ENCODE peak calls at places on chromosomes 13 and 19, in six cellular contexts. One of them, this sample, is unnamed.
A peak's percentile ranks its signal among the peaks of the same experiment; 100 is the strongest.

GRCh38 chr13:103289661-103290060 is 223.4 kb upstream of the SLC10A2 start:
- DNase-seq in AG04450: no peak
- DNase-seq in OCI-LY7: no peak
- DNase-seq in MCF 10A: no peak
- DNase-seq in GM12865: no peak
- DNase-seq in right lobe of liver: no peak
- DNase-seq in this sample: no peak

GRCh38 chr13:112711528-112712265 is 21.9 kb downstream of the ATP11A start:
- DNase-seq in OCI-LY7: no peak
- DNase-seq in AG04450: peak; percentile 96
- DNase-seq in right lobe of liver: peak; percentile 73
- DNase-seq in GM12865: peak; percentile 54
- DNase-seq in MCF 10A: peak; percentile 94
- DNase-seq in this sample: peak; percentile 95

GRCh38 chr13:43835701-43836100 is 43.8 kb downstream of the CCDC122 start:
- DNase-seq in AG04450: no peak
- DNase-seq in right lobe of liver: no peak
- DNase-seq in OCI-LY7: no peak
- DNase-seq in MCF 10A: peak; percentile 25
- DNase-seq in GM12865: no peak
- DNase-seq in this sample: no peak

GRCh38 chr13:41458939-41459753 is 1.8 kb downstream of the RGCC start:
- DNase-seq in MCF 10A: peak; percentile 56
- DNase-seq in right lobe of liver: no peak
- DNase-seq in AG04450: no peak
- DNase-seq in OCI-LY7: peak; percentile 84
- DNase-seq in GM12865: peak; percentile 65
- DNase-seq in this sample: no peak

GRCh38 chr13:76944457-76944856 is 3.9 kb upstream of the ACOD1 start:
- DNase-seq in MCF 10A: peak; percentile 86
- DNase-seq in AG04450: peak; percentile 7
- DNase-seq in OCI-LY7: no peak
- DNase-seq in GM12865: no peak
- DNase-seq in right lobe of liver: no peak
- DNase-seq in this sample: no peak

GRCh38 chr19:53102186-53102585 is 1.0 kb downstream of the ZNF160 start:
- DNase-seq in right lobe of liver: no peak
- DNase-seq in MCF 10A: no peak
- DNase-seq in AG04450: no peak
- DNase-seq in GM12865: no peak
- DNase-seq in OCI-LY7: no peak
- DNase-seq in this sample: no peak

GRCh38 chr13:51818771-51819511 is 15.0 kb upstream of the DHRS12 start:
- DNase-seq in GM12865: peak; percentile 57
- DNase-seq in OCI-LY7: no peak
- DNase-seq in right lobe of liver: no peak
- DNase-seq in AG04450: peak; percentile 10
- DNase-seq in MCF 10A: peak; percentile 67
- DNase-seq in this sample: no peak

GRCh38 chr19:703651-704446 is 4.9 kb upstream of the PALM start:
- DNase-seq in OCI-LY7: peak; percentile 81
- DNase-seq in GM12865: peak; percentile 71
- DNase-seq in right lobe of liver: peak; percentile 77
- DNase-seq in AG04450: no peak
- DNase-seq in MCF 10A: peak; percentile 63
- DNase-seq in this sample: no peak

GRCh38 chr13:69566104-69566716 is 541.4 kb upstream of the ATXN8OS start:
- DNase-seq in GM12865: no peak
- DNase-seq in AG04450: no peak
- DNase-seq in MCF 10A: no peak
- DNase-seq in OCI-LY7: no peak
- DNase-seq in right lobe of liver: no peak
- DNase-seq in this sample: no peak

GRCh38 chr13:99176309-99177276 is 24.1 kb upstream of the UBAC2 start:
- DNase-seq in right lobe of liver: peak; percentile 77
- DNase-seq in AG04450: no peak
- DNase-seq in MCF 10A: peak; percentile 77
- DNase-seq in GM12865: peak; percentile 81
- DNase-seq in OCI-LY7: peak; percentile 76
- DNase-seq in this sample: no peak

GRCh38 chr13:33761744-33762143 is 56.2 kb upstream of the RFC3 start:
- DNase-seq in right lobe of liver: no peak
- DNase-seq in GM12865: no peak
- DNase-seq in OCI-LY7: peak; percentile 57
- DNase-seq in AG04450: no peak
- DNase-seq in MCF 10A: peak; percentile 12
- DNase-seq in this sample: peak; percentile 4

GRCh38 chr13:75410207-75410606 is 71.8 kb downstream of the TBC1D4 start:
- DNase-seq in right lobe of liver: no peak
- DNase-seq in AG04450: no peak
- DNase-seq in GM12865: no peak
- DNase-seq in OCI-LY7: peak; percentile 93
- DNase-seq in MCF 10A: no peak
- DNase-seq in this sample: no peak

GRCh38 chr13:84358601-84359000 is 476.3 kb upstream of the SLITRK1 start:
- DNase-seq in right lobe of liver: no peak
- DNase-seq in AG04450: no peak
- DNase-seq in GM12865: no peak
- DNase-seq in MCF 10A: no peak
- DNase-seq in OCI-LY7: no peak
- DNase-seq in this sample: no peak

GRCh38 chr19:3238066-3238561 is 13.7 kb downstream of the CELF5 start:
- DNase-seq in right lobe of liver: no peak
- DNase-seq in AG04450: no peak
- DNase-seq in MCF 10A: no peak
- DNase-seq in GM12865: no peak
- DNase-seq in OCI-LY7: no peak
- DNase-seq in this sample: no peak

GRCh38 chr13:110445722-110446569 is 115.6 kb downstream of the RAB20 start:
- DNase-seq in right lobe of liver: no peak
- DNase-seq in GM12865: peak; percentile 26
- DNase-seq in AG04450: no peak
- DNase-seq in OCI-LY7: no peak
- DNase-seq in MCF 10A: no peak
- DNase-seq in this sample: no peak

GRCh38 chr19:925912-926594 is at the start of gene ARID3A:
- DNase-seq in AG04450: no peak
- DNase-seq in OCI-LY7: peak; percentile 69
- DNase-seq in GM12865: no peak
- DNase-seq in right lobe of liver: peak; percentile 59
- DNase-seq in MCF 10A: no peak
- DNase-seq in this sample: no peak

GRCh38 chr19:29268721-29269483 is 56.0 kb upstream of the UQCRFS1 start:
- DNase-seq in AG04450: no peak
- DNase-seq in right lobe of liver: peak; percentile 30
- DNase-seq in GM12865: no peak
- DNase-seq in MCF 10A: no peak
- DNase-seq in OCI-LY7: no peak
- DNase-seq in this sample: no peak

GRCh38 chr19:10852098-10852800 is 4.0 kb downstream of the C19orf38 start:
- DNase-seq in OCI-LY7: no peak
- DNase-seq in AG04450: peak; percentile 49
- DNase-seq in GM12865: no peak
- DNase-seq in right lobe of liver: no peak
- DNase-seq in MCF 10A: peak; percentile 27
- DNase-seq in this sample: no peak

GRCh38 chr13:35388979-35389378 is 87.5 kb downstream of the MAB21L1 start:
- DNase-seq in OCI-LY7: no peak
- DNase-seq in right lobe of liver: no peak
- DNase-seq in MCF 10A: no peak
- DNase-seq in AG04450: no peak
- DNase-seq in GM12865: no peak
- DNase-seq in this sample: no peak

GRCh38 chr13:37069597-37070103 is 10.2 kb upstream of the SUPT20H start:
- DNase-seq in OCI-LY7: no peak
- DNase-seq in GM12865: no peak
- DNase-seq in right lobe of liver: no peak
- DNase-seq in MCF 10A: no peak
- DNase-seq in AG04450: no peak
- DNase-seq in this sample: no peak

GRCh38 chr13:37067874-37068273 is 8.4 kb upstream of the SUPT20H start:
- DNase-seq in OCI-LY7: peak; percentile 40
- DNase-seq in AG04450: no peak
- DNase-seq in MCF 10A: no peak
- DNase-seq in right lobe of liver: no peak
- DNase-seq in GM12865: no peak
- DNase-seq in this sample: no peak

GRCh38 chr13:37070145-37070695 is 10.7 kb upstream of the SUPT20H start:
- DNase-seq in MCF 10A: no peak
- DNase-seq in OCI-LY7: no peak
- DNase-seq in right lobe of liver: no peak
- DNase-seq in AG04450: no peak
- DNase-seq in GM12865: no peak
- DNase-seq in this sample: no peak

GRCh38 chr13:37070956-37071355 is 11.5 kb upstream of the SUPT20H start:
- DNase-seq in GM12865: no peak
- DNase-seq in AG04450: no peak
- DNase-seq in MCF 10A: no peak
- DNase-seq in right lobe of liver: no peak
- DNase-seq in OCI-LY7: no peak
- DNase-seq in this sample: no peak

GRCh38 chr13:37068962-37069361 is 9.5 kb upstream of the SUPT20H start:
- DNase-seq in MCF 10A: no peak
- DNase-seq in right lobe of liver: no peak
- DNase-seq in GM12865: no peak
- DNase-seq in AG04450: no peak
- DNase-seq in OCI-LY7: peak; percentile 68
- DNase-seq in this sample: no peak
- TF ChIP-seq CTCF in MCF 10A: peak; percentile 31
- TF ChIP-seq CTCF in right lobe of liver: no peak
- TF ChIP-seq CTCF in GM12865: peak; percentile 19
- TF ChIP-seq CTCF in AG04450: peak; percentile 37
- TF ChIP-seq CTCF in OCI-LY7: peak; percentile 90
- TF ChIP-seq CTCF in this sample: peak; percentile 37

GRCh38 chr13:91813255-91813654 is 414.8 kb downstream of the GPC5 start:
- DNase-seq in OCI-LY7: no peak
- DNase-seq in AG04450: no peak
- DNase-seq in right lobe of liver: no peak
- DNase-seq in GM12865: no peak
- DNase-seq in MCF 10A: no peak
- DNase-seq in this sample: no peak

GRCh38 chr13:91817250-91817649 is 418.8 kb downstream of the GPC5 start:
- DNase-seq in MCF 10A: peak; percentile 26
- DNase-seq in OCI-LY7: no peak
- DNase-seq in right lobe of liver: no peak
- DNase-seq in GM12865: no peak
- DNase-seq in AG04450: no peak
- DNase-seq in this sample: no peak
- TF ChIP-seq CTCF in MCF 10A: peak; percentile 33
- TF ChIP-seq CTCF in OCI-LY7: no peak
- TF ChIP-seq CTCF in right lobe of liver: no peak
- TF ChIP-seq CTCF in GM12865: no peak
- TF ChIP-seq CTCF in AG04450: peak; percentile 36
- TF ChIP-seq CTCF in this sample: peak; percentile 64

GRCh38 chr13:27783111-27783510 is 9.2 kb upstream of the GSX1 start:
- DNase-seq in OCI-LY7: no peak
- DNase-seq in MCF 10A: peak; percentile 13
- DNase-seq in AG04450: no peak
- DNase-seq in right lobe of liver: no peak
- DNase-seq in GM12865: peak; percentile 16
- DNase-seq in this sample: no peak
- TF ChIP-seq CTCF in OCI-LY7: peak; percentile 40
- TF ChIP-seq CTCF in MCF 10A: peak; percentile 22
- TF ChIP-seq CTCF in AG04450: peak; percentile 59
- TF ChIP-seq CTCF in right lobe of liver: peak; percentile 15
- TF ChIP-seq CTCF in GM12865: peak; percentile 18
- TF ChIP-seq CTCF in this sample: peak; percentile 51

DNA sequence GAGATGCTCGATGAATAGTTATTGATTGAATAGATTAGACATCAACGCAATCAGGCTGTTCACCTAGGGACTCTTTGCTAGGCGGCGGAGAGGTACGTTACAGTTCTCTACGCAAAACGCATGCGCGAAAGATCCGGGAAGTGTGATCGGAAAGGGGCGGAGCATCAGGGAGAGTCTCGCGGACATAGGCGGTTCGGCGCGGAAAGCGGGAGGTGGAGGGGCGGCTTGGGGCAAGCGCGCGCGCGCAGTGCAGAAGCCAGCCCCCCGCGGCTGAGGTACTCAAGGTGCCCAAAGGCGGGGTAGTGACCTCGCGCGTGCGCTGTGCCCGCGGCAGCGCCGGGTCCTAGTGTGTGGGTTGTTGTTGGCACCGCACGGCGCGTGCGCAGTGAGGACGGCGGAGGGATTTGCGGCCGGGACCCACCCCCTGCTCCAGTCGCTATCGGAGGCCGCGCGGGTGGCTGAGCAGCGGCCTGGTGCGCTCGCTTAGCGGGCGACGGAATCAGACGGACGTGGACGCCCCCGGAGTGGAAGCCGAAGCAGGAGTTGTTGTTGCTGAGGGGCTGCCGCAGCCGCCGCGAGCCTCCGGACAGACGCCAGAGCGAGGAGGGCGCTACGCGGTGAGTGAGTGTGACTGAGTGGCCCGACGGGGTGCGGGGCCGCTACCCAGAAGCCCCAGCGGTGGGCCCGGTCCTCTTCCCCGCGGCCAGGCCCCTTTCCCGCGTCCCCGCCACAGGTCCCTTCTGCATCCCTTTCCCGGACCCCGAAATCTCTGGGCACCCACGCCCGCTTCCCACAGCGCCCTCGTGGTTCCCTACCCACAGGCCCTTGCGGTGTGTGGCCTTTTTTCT is at the start of gene SNRNP70:
- DNase-seq in OCI-LY7: peak; percentile 100
- DNase-seq in right lobe of liver: peak; percentile 99
- DNase-seq in AG04450: peak; percentile 99
- DNase-seq in GM12865: peak; percentile 100
- DNase-seq in MCF 10A: peak; percentile 99
- DNase-seq in this sample: peak; percentile 88
- TF ChIP-seq CTCF in OCI-LY7: peak; percentile 14
- TF ChIP-seq CTCF in right lobe of liver: peak; percentile 1
- TF ChIP-seq CTCF in AG04450: no peak
- TF ChIP-seq CTCF in GM12865: no peak
- TF ChIP-seq CTCF in MCF 10A: no peak
- TF ChIP-seq CTCF in this sample: no peak

GRCh38 chr13:45084515-45084914 is 35.8 kb upstream of the GTF2F2 start:
- DNase-seq in MCF 10A: no peak
- DNase-seq in right lobe of liver: no peak
- DNase-seq in AG04450: no peak
- DNase-seq in OCI-LY7: no peak
- DNase-seq in GM12865: no peak
- DNase-seq in this sample: no peak
- TF ChIP-seq CTCF in MCF 10A: no peak
- TF ChIP-seq CTCF in right lobe of liver: no peak
- TF ChIP-seq CTCF in AG04450: no peak
- TF ChIP-seq CTCF in OCI-LY7: no peak
- TF ChIP-seq CTCF in GM12865: no peak
- TF ChIP-seq CTCF in this sample: no peak

This sample was measured in epithelial cell of proximal tubule.